ENCODE peak calls at places on chromosomes 7 and 10, in seven cellular contexts. Z is psoas muscle, A is adrenal gland, G is aorta, D is cardiac muscle cell, S is A549, N is RWPE2. I is an unnamed sample. For H3K9me3, the result is how much of the 10 kb centered on the place peaks cover.

GRCh38 chr7:92368741-92369140 is 78.5 kb upstream of the GATAD1 start:
- DNase-seq in G (no peak), N (no peak), S (no peak), D (no peak), A (no peak), Z (no peak), I (no peak)

GRCh38 chr7:51070163-51070562 is 246.4 kb downstream of the COBL start:
- DNase-seq in G (no peak), Z (no peak), S (no peak), N (no peak), A (no peak), D (no peak), I (no peak)

GRCh38 chr10:22343761-22344160 is 1.5 kb upstream of the SPAG6 start:
- DNase-seq in A (no peak), N (no peak), D (no peak), Z (no peak), G (no peak), S (no peak), I (no peak)

GRCh38 chr10:34489973-34490372 is 325.1 kb downstream of the PARD3 start:
- DNase-seq in N (no peak), G (no peak), S (peak), D (no peak), Z (no peak), A (no peak), I (no peak)

GRCh38 chr7:114910787-114911186 is 11.1 kb upstream of the MDFIC start:
- DNase-seq in Z (no peak), N (no peak), A (no peak), D (no peak), G (no peak), S (no peak), I (no peak)

GRCh38 chr10:46223064-46223480 is 63.7 kb upstream of the ANTXRL start:
- DNase-seq in S (no peak), N (no peak), A (peak), D (no peak), Z (no peak), G (no peak), I (no peak)

GRCh38 chr7:135538387-135538786 is 19.3 kb upstream of the NUP205 start:
- DNase-seq in S (no peak), D (no peak), Z (no peak), G (no peak), A (no peak), N (no peak), I (no peak)

GRCh38 chr10:104680467-104681401 is 39.6 kb downstream of the SORCS3 start:
- DNase-seq in S (peak), A (no peak), G (no peak), D (peak), N (no peak), Z (no peak), I (no peak)

GRCh38 chr7:143456992-143457793 is 13.9 kb downstream of the TAS2R60 start:
- DNase-seq in S (no peak), N (no peak), G (no peak), D (no peak), Z (no peak), A (no peak), I (no peak)

GRCh38 chr7:47654672-47655340 is 72.9 kb upstream of the TNS3 start:
- DNase-seq in A (no peak), S (no peak), D (no peak), Z (no peak), G (no peak), N (no peak), I (no peak)

GRCh38 chr10:55858730-55859129 is 502.3 kb downstream of the ZWINT start:
- DNase-seq in A (no peak), N (no peak), D (no peak), G (no peak), Z (no peak), S (no peak), I (no peak)

GRCh38 chr7:102297487-102298218 is 11.0 kb downstream of the SH2B2 start:
- DNase-seq in Z (no peak), N (no peak), S (no peak), A (no peak), G (no peak), D (no peak), I (no peak)
- H3K9me3 ChIP-seq in Z (under half), N (under half), S (under half), A (under half), G (under half), D (under half), I (under half)

GRCh38 chr7:157521752-157522151 is 184.9 kb downstream of the DNAJB6 start:
- DNase-seq in D (no peak), Z (no peak), S (no peak), N (no peak), G (peak), A (no peak), I (peak)

GRCh38 chr7:157521061-157521731 is 184.4 kb downstream of the DNAJB6 start:
- DNase-seq in G (peak), Z (peak), N (peak), S (no peak), D (no peak), A (peak), I (peak)

GRCh38 chr7:157523371-157523765 is 186.6 kb downstream of the DNAJB6 start:
- DNase-seq in N (peak), G (peak), A (peak), S (no peak), Z (no peak), D (no peak), I (no peak)

GRCh38 chr7:157522954-157523353 is 186.2 kb downstream of the DNAJB6 start:
- DNase-seq in D (no peak), Z (peak), S (no peak), A (peak), G (peak), N (peak), I (no peak)

GRCh38 chr7:157522189-157522588 is 185.4 kb downstream of the DNAJB6 start:
- DNase-seq in G (peak), S (no peak), Z (peak), N (peak), A (peak), D (no peak), I (no peak)
- H3K9me3 ChIP-seq in G (under half), S (under half), Z (under half), N (under half), A (under half), D (under half), I (under half)

GRCh38 chr7:68936501-68936900 is 661.8 kb upstream of the AUTS2 start:
- DNase-seq in Z (no peak), N (no peak), D (peak), G (no peak), A (no peak), S (no peak), I (no peak)

GRCh38 chr7:68943786-68944185 is 654.5 kb upstream of the AUTS2 start:
- DNase-seq in N (no peak), S (no peak), Z (no peak), A (no peak), D (no peak), G (no peak), I (no peak)

DNA sequence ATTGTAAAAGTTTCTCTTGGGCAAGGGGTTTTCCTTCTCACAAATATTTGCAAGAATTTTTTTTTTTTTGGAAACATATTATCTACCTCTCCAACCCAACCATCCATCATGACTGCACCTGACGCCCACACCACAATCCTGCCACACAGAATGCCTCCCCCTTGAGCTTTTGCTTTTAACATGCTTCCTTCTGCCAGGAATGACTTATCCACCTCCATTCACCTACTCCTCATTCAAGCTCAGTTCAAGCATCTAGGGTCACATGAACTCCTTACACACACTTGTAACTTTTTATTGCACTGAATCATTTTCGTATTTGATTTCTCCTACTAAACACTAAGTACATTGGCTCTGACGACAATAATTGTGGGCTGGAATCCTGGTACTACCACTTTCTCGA is 660.1 kb upstream of the AUTS2 start:
- DNase-seq in Z (no peak), G (no peak), D (no peak), S (no peak), A (no peak), N (no peak), I (no peak)
- H3K9me3 ChIP-seq in Z (under half), G (under half), D (under half), S (under half), A (under half), N (under half), I (under half)

GRCh38 chr10:131574707-131575430 is 263.3 kb upstream of the TCERG1L start:
- DNase-seq in D (no peak), N (no peak), G (peak), Z (peak), S (no peak), A (no peak), I (no peak)

GRCh38 chr10:131577178-131577555 is 265.6 kb upstream of the TCERG1L start:
- DNase-seq in N (no peak), Z (no peak), G (no peak), S (no peak), A (no peak), D (no peak), I (no peak)

GRCh38 chr10:131577786-131578471 is 266.4 kb upstream of the TCERG1L start:
- DNase-seq in D (no peak), N (no peak), Z (no peak), S (no peak), G (no peak), A (no peak), I (no peak)

GRCh38 chr10:131575877-131576276 is 264.4 kb upstream of the TCERG1L start:
- DNase-seq in D (no peak), S (no peak), G (no peak), Z (no peak), N (no peak), A (no peak), I (no peak)

GRCh38 chr10:131576341-131577177 is 265.0 kb upstream of the TCERG1L start:
- DNase-seq in S (no peak), N (no peak), Z (no peak), D (no peak), G (no peak), A (no peak), I (peak)
- H3K9me3 ChIP-seq in S (under half), N (under half), Z (under half), D (under half), G (under half), A (under half), I (under half)

DNA sequence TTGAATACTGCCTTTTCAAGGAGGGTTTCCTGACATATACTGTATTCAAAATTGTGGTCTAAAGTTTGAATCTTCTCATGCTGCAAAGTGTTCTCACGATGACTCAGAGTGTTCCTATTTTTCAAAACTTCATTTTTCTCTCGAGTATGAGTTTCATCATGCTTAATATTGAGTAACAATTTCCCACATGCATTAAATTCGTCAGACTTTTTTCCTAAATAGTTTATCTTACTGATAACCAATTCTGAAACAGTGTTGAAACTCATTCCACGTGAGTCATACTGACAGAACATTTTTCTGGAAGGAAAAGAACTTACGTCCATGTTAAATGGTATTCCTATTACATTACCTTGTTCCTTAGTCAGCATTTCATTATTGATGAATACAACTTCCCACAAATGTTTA is 44.1 kb downstream of the ZNF33B start:
- DNase-seq in N (no peak), D (no peak), G (no peak), A (no peak), Z (no peak), S (no peak), I (no peak)
- H3K9me3 ChIP-seq in N (under half), D (under half), G (under half), A (under half), Z (under half), S (half or more), I (under half)